ENCODE peak calls at places on chromosomes 11 and 22, in eight cellular contexts. F, E, Q, J, N, M, C and K are unnamed samples.

GRCh38 chr11:93858376-93858775 is 8.0 kb upstream of the VSTM5 start:
- DNase-seq in F (no peak), E (no peak), Q (no peak), J (no peak), N (no peak), M (no peak), C (no peak), K (no peak)

GRCh38 chr11:35177370-35177769 is 38.4 kb downstream of the CD44 start:
- DNase-seq in F (no peak), E (no peak), Q (no peak), J (peak), N (no peak), M (no peak), C (no peak), K (no peak)

GRCh38 chr11:11179239-11179638 is 173.8 kb downstream of the CSNK2A3 start:
- DNase-seq in F (no peak), E (no peak), Q (peak), J (no peak), N (no peak), M (peak), C (peak), K (no peak)

GRCh38 chr22:24685804-24686203 is 82.8 kb downstream of the GGT1 start:
- DNase-seq in F (no peak), E (no peak), Q (no peak), J (no peak), N (no peak), M (no peak), C (no peak), K (no peak)

GRCh38 chr11:102994101-102994500 is 38.6 kb upstream of the MMP13 start:
- DNase-seq in F (no peak), E (no peak), Q (no peak), J (no peak), N (no peak), M (no peak), C (no peak), K (no peak)

GRCh38 chr11:16982256-16982671 is 31.9 kb downstream of the PLEKHA7 start:
- DNase-seq in F (no peak), E (no peak), Q (no peak), J (no peak), N (peak), M (no peak), C (no peak), K (no peak)

GRCh38 chr11:23789938-23790371 is 706.9 kb upstream of the LUZP2 start:
- DNase-seq in F (no peak), E (no peak), Q (peak), J (no peak), N (no peak), M (peak), C (peak), K (no peak)

GRCh38 chr11:122339661-122340060 is 223.6 kb upstream of the BLID start:
- DNase-seq in F (no peak), E (no peak), Q (no peak), J (no peak), N (no peak), M (no peak), C (no peak), K (no peak)

GRCh38 chr11:116467809-116468208 is 305.0 kb downstream of the BUD13 start:
- DNase-seq in F (no peak), E (no peak), Q (peak), J (no peak), N (no peak), M (no peak), C (no peak), K (no peak)

GRCh38 chr22:50173221-50173982 is 2.9 kb downstream of the PANX2 start:
- DNase-seq in F (peak), E (no peak), Q (no peak), J (no peak), N (no peak), M (no peak), C (no peak), K (no peak)

GRCh38 chr11:25048632-25049031 is 551.8 kb downstream of the LUZP2 start:
- DNase-seq in F (no peak), E (no peak), Q (no peak), J (no peak), N (no peak), M (no peak), C (no peak), K (no peak)

GRCh38 chr11:129992161-129992944 is 10.3 kb downstream of the PRDM10 start:
- DNase-seq in F (peak), E (no peak), Q (peak), J (no peak), N (peak), M (peak), C (peak), K (no peak)

GRCh38 chr11:12680246-12680939 is 6.2 kb downstream of the TEAD1 start:
- DNase-seq in F (peak), E (peak), Q (peak), J (peak), N (peak), M (peak), C (peak), K (no peak)

DNA sequence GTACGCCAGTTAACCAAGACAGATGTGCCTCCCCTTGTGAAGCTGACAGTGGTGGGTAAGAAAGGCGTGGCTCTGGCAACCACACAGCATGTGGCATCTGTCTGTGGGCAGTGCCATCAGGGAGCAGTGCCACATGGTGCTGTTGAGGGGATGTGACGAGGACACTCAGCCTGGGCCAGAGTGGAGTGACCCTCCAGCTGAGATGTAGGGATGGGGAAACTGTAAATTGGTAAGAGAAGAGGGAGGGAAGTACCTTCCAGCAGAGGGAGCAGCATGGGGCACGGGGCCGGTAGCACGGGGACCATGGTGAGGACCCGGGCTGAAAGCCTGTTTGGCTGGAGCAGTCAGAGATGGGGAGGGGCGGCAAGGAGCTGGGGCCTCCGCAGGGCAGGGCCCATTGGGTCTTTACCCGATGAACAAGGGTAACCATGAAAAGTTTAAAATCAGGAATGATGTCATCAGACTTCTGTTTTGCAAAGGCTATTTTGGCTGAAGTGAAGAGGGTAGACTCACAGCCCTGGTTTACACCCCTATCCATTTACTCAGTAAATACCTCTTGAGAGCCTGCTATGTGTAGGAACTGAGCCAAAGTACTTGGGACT is 10.4 kb downstream of the TMPRSS6 start:
- DNase-seq in F (no peak), E (no peak), Q (no peak), J (no peak), N (no peak), M (no peak), C (no peak), K (no peak)
- TF ChIP-seq CTCF in F (no peak), E (no peak), Q (no peak), J (no peak), N (peak), M (no peak), C (peak), K (no peak)

GRCh38 chr11:61701298-61701993 is 21.3 kb downstream of the DAGLA start:
- DNase-seq in F (no peak), E (no peak), Q (peak), J (peak), N (no peak), M (no peak), C (no peak), K (no peak)
- TF ChIP-seq CTCF in F (no peak), E (peak), Q (no peak), J (peak), N (peak), M (peak), C (peak), K (no peak)

GRCh38 chr11:90254065-90254464 is 31.2 kb upstream of the CHORDC1 start:
- DNase-seq in F (no peak), E (no peak), Q (no peak), J (no peak), N (no peak), M (no peak), C (no peak), K (no peak)
- TF ChIP-seq CTCF in F (no peak), E (no peak), Q (no peak), J (no peak), N (no peak), M (no peak), C (no peak), K (no peak)

DNA sequence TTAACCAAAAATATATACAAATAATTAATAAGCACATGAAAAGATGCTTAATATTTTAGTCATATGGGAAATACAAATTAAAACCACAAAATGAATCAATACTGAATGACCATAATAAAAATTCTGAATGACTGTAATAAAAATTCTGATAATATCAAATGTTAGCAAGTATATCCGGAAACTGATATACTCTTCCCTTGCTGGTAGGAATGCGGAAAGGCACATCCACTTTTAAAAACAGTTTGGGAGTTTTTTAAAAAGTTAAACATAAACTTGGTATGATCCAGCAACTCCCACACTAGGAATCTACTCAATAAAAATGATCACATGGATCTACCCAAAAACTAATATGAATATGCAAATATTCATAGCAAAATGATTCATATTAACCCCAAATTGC is 30.8 kb upstream of the GRIA4 start:
- DNase-seq in F (no peak), E (no peak), Q (no peak), J (no peak), N (no peak), M (no peak), C (no peak), K (no peak)
- TF ChIP-seq CTCF in F (no peak), E (no peak), Q (no peak), J (no peak), N (no peak), M (no peak), C (no peak), K (no peak)

GRCh38 chr22:17269224-17269606 is 50.0 kb upstream of the ADA2 start:
- DNase-seq in F (no peak), E (no peak), Q (no peak), J (no peak), N (no peak), M (no peak), C (no peak), K (no peak)

GRCh38 chr22:17269607-17270261 is 50.5 kb upstream of the ADA2 start:
- DNase-seq in F (no peak), E (no peak), Q (no peak), J (no peak), N (no peak), M (no peak), C (no peak), K (no peak)

GRCh38 chr22:17268501-17269223 is 49.4 kb upstream of the ADA2 start:
- DNase-seq in F (no peak), E (no peak), Q (no peak), J (no peak), N (no peak), M (no peak), C (no peak), K (no peak)

GRCh38 chr22:17272511-17272991 is 53.3 kb upstream of the ADA2 start:
- DNase-seq in F (no peak), E (no peak), Q (no peak), J (peak), N (no peak), M (no peak), C (no peak), K (no peak)

DNA sequence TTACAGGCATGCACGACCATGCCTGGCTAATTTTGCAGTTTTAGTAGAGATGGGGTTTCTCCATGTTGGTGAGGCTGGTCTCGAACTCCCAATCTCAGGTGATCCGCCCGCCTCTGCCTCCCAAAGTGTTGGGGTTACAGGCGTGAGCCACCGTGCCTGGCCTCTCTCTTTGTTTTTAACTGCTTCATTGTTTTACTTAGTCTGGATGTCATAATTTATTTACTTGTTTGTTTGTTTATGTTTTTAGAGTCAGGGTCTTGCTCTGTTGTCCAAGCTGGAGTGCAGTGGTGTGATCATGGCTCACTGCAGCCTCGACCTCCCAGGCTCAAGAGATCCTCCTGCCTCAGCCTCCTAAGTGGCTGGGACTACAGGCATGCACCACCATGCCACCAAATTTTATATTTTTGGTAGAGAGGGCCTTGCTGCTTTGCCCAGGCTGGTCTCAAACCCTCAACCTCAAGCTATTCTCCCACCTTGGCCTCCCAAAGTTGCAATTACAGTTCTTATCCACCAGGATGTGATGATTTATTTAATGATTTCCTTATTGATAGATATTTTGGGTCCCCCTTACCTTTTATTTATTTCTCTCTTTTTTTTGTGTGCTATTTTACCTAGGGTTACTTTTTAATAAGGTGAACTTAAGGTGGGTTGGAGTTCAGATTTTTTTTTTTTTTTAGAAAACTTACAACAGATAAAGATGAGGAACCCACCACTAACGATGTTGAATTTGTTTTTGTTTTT is 52.6 kb upstream of the ADA2 start:
- DNase-seq in F (no peak), E (no peak), Q (no peak), J (no peak), N (no peak), M (no peak), C (no peak), K (no peak)
- TF ChIP-seq CTCF in F (no peak), E (no peak), Q (no peak), J (no peak), N (no peak), M (no peak), C (no peak), K (no peak)

GRCh38 chr11:4551346-4551979 is 6.5 kb downstream of the OR52M1 start:
- DNase-seq in F (no peak), E (no peak), Q (peak), J (no peak), N (no peak), M (no peak), C (no peak), K (no peak)
- TF ChIP-seq CTCF in F (no peak), E (no peak), Q (peak), J (no peak), N (peak), M (peak), C (peak), K (no peak)

GRCh38 chr11:128022007-128022368 is 565.4 kb downstream of the ETS1 start:
- DNase-seq in F (no peak), E (no peak), Q (peak), J (no peak), N (no peak), M (no peak), C (peak), K (no peak)
- TF ChIP-seq CTCF in F (no peak), E (no peak), Q (no peak), J (peak), N (peak), M (no peak), C (peak), K (no peak)

GRCh38 chr22:22573047-22573889 is 14.2 kb upstream of the PRAME start:
- DNase-seq in F (no peak), E (no peak), Q (no peak), J (no peak), N (no peak), M (no peak), C (no peak), K (no peak)

GRCh38 chr22:22571429-22571828 is 12.4 kb upstream of the PRAME start:
- DNase-seq in F (peak), E (no peak), Q (no peak), J (no peak), N (no peak), M (no peak), C (no peak), K (no peak)

GRCh38 chr22:22571862-22572261 is 12.8 kb upstream of the PRAME start:
- DNase-seq in F (no peak), E (no peak), Q (no peak), J (no peak), N (no peak), M (no peak), C (no peak), K (no peak)

GRCh38 chr22:22565991-22566390 is 6.9 kb upstream of the PRAME start:
- DNase-seq in F (no peak), E (no peak), Q (peak), J (no peak), N (no peak), M (no peak), C (no peak), K (no peak)

DNA sequence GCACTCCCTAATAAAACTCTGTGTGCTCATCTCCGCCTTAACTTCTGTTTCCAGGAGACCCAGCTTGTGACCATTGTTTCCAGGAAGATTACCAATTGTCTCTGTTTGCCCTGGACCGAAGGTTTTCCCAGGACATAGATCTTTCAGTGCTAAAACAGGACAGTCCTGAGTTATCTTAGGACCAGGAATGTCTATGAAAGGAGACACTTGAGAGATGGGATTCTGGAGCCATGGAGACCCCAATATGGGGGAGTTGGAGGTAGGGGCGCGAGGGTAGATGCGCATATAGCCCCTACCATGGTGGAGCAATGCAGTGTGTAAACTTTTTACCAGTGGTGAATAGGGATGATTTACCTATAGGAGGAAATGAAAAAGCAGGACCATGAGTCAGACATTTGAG is 10.2 kb upstream of the PRAME start:
- DNase-seq in F (no peak), E (no peak), Q (no peak), J (no peak), N (no peak), M (no peak), C (no peak), K (no peak)
- TF ChIP-seq CTCF in F (no peak), E (no peak), Q (no peak), J (no peak), N (no peak), M (no peak), C (no peak), K (no peak)

GRCh38 chr22:29820941-29821789 is 16.9 kb downstream of the ASCC2 start:
- DNase-seq in F (peak), E (peak), Q (peak), J (no peak), N (peak), M (peak), C (peak), K (peak)
- TF ChIP-seq CTCF in F (no peak), E (no peak), Q (peak), J (no peak), N (no peak), M (no peak), C (no peak), K (no peak)